ENCODE peak calls at places on chromosomes 6 and 20, in nine cellular contexts. M, U, A, T, J, R, F, O and P are unnamed samples.

GRCh38 chr6:28176373-28176772 is 34.7 kb downstream of the ZKSCAN8 start:
- DNase-seq in M (no peak), U (no peak), A (no peak), T (no peak), J (no peak), R (no peak), F (no peak), O (no peak), P (no peak)

GRCh38 chr6:96015791-96016776 is at the start of gene FUT9:
- DNase-seq in M (no peak), U (no peak), A (no peak), T (peak), J (no peak), R (no peak), F (no peak), O (no peak), P (no peak)

GRCh38 chr6:41577865-41578713 is 31.9 kb downstream of the FOXP4 start:
- DNase-seq in M (no peak), U (no peak), A (no peak), T (peak), J (peak), R (no peak), F (no peak), O (peak), P (peak)

GRCh38 chr6:474454-475185 is 83.1 kb downstream of the IRF4 start:
- DNase-seq in M (peak), U (no peak), A (peak), T (no peak), J (no peak), R (no peak), F (peak), O (no peak), P (no peak)

GRCh38 chr20:41643504-41643938 is 25.3 kb upstream of the CHD6 start:
- DNase-seq in M (no peak), U (no peak), A (no peak), T (peak), J (peak), R (peak), F (no peak), O (peak), P (peak)

GRCh38 chr6:7108964-7109836 is 1.4 kb downstream of the RREB1 start:
- DNase-seq in M (peak), U (peak), A (peak), T (peak), J (peak), R (peak), F (peak), O (peak), P (peak)

GRCh38 chr6:112802154-112802553 is 455.0 kb downstream of the RFPL4B start:
- DNase-seq in M (no peak), U (no peak), A (no peak), T (peak), J (peak), R (no peak), F (no peak), O (peak), P (peak)

GRCh38 chr6:26027491-26028211 is 59.6 kb upstream of the HFE start:
- DNase-seq in M (no peak), U (no peak), A (no peak), T (no peak), J (no peak), R (no peak), F (no peak), O (no peak), P (no peak)

GRCh38 chr20:15918631-15919030 is 654.6 kb downstream of the KIF16B start:
- DNase-seq in M (no peak), U (no peak), A (no peak), T (no peak), J (no peak), R (no peak), F (no peak), O (no peak), P (no peak)

GRCh38 chr6:53640361-53640760 is 25.2 kb downstream of the KLHL31 start:
- DNase-seq in M (no peak), U (no peak), A (no peak), T (no peak), J (no peak), R (no peak), F (no peak), O (no peak), P (no peak)

GRCh38 chr6:97066056-97066455 is 141.5 kb downstream of the KLHL32 start:
- DNase-seq in M (no peak), U (no peak), A (no peak), T (no peak), J (no peak), R (no peak), F (no peak), O (no peak), P (no peak)

GRCh38 chr6:88842320-88842719 is 121.1 kb downstream of the RNGTT start:
- DNase-seq in M (no peak), U (no peak), A (no peak), T (no peak), J (no peak), R (no peak), F (no peak), O (no peak), P (no peak)

GRCh38 chr6:121608270-121608669 is 172.8 kb downstream of the GJA1 start:
- DNase-seq in M (no peak), U (no peak), A (no peak), T (no peak), J (no peak), R (no peak), F (no peak), O (peak), P (peak)

DNA sequence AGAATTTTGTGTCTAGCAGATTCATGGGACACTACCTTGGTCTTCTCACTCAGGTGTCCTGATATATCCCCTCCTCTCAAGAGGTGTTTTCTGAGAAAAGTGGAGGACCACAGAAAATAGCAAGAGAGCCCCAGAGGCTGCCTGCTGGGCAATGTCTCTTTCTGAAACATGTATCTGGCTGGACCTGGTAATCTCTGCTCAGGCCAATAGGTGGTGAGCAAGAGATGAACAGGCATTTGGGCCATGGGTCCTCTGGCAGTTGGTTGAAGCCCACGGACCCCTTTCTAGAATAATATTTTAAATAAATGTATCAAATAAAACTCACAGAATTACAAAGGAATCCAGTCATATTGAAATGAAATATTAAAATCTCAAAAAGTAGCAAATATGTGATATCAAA is 8.8 kb upstream of the THBD start:
- DNase-seq in M (no peak), U (no peak), A (no peak), T (no peak), J (no peak), R (no peak), F (no peak), O (no peak), P (no peak)
- TF ChIP-seq CTCF in M (no peak), U (peak), A (no peak), T (no peak), J (no peak), R (no peak), F (no peak), O (peak), P (peak)

GRCh38 chr6:118808794-118809668 is 84.9 kb upstream of the ASF1A start:
- DNase-seq in M (no peak), U (no peak), A (no peak), T (no peak), J (no peak), R (no peak), F (no peak), O (no peak), P (no peak)
- TF ChIP-seq CTCF in M (peak), U (no peak), A (peak), T (no peak), J (no peak), R (no peak), F (no peak), O (no peak), P (no peak)

DNA sequence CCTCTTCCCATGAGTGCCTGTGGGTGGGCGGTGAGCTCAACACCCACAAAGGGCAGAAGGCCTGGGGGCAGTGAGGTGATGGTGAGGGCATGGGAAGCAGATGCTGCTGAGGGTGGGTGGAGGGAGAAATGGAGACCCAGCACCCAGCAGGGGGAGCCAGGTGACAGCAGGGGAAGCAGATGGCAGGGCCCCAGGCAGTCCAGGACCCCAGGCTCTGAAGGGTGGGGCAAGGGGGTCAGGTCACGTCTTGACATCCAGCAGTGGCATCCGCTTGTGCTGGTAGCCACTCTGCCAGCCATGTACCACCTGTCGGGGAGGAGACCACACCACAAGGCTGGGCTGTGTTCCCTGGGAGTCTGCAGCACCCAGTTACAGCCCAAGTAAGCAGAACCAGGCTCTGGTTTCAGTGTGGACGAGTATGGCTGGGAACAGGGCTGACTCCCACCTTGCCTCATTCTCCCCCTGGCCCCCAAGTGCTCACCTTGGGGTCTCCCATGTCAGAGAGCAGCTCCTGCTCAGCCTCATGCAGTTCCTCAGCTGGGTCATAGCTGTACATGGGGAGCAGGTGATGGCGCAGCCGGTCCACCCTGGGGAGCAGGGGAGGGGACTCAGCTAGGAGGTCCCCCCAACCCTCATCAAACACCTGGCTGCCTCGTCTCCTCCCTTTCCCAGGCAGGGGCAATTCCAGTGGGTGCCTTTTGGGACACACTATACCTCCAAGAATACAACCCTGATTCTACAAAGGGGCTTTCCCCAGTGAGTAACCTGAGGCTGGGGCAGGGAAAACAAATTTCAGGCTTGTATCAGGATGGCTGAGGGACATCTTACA is 2.0 kb downstream of the SMIM29 start:
- DNase-seq in M (peak), U (no peak), A (peak), T (peak), J (no peak), R (no peak), F (peak), O (no peak), P (peak)
- TF ChIP-seq CTCF in M (peak), U (peak), A (peak), T (peak), J (peak), R (no peak), F (peak), O (peak), P (peak)

GRCh38 chr20:2387180-2387577 is 6.5 kb downstream of the TGM6 start:
- DNase-seq in M (peak), U (no peak), A (peak), T (peak), J (peak), R (no peak), F (peak), O (peak), P (peak)
- TF ChIP-seq CTCF in M (peak), U (peak), A (peak), T (peak), J (peak), R (no peak), F (peak), O (peak), P (peak)